ENCODE peak calls at places on chromosomes 3 and 15, in six cellular contexts. E is LoVo, C is anterior cingulate cortex, W is ELR, L is HCT116, Z is amniotic epithelial cell. A is an unnamed sample.

GRCh38 chr3:163785693-163786092 is 1292.6 kb downstream of the SI start:
- DNase-seq in E (no peak), C (no peak), W (peak), L (peak), Z (peak), A (no peak)

GRCh38 chr3:134883697-134884385 is 88.8 kb downstream of the EPHB1 start:
- DNase-seq in E (no peak), C (no peak), W (peak), L (no peak), Z (no peak), A (no peak)

GRCh38 chr15:38941399-38941953 is 376.9 kb upstream of the RASGRP1 start:
- DNase-seq in E (peak), C (no peak), W (peak), L (no peak), Z (peak), A (no peak)

GRCh38 chr3:72176537-72177041 is 391.6 kb upstream of the PROK2 start:
- DNase-seq in E (no peak), C (no peak), W (no peak), L (no peak), Z (no peak), A (no peak)

GRCh38 chr3:185507883-185508282 is 9.0 kb upstream of the TMEM41A start:
- DNase-seq in E (no peak), C (no peak), W (no peak), L (no peak), Z (no peak), A (no peak)

GRCh38 chr3:138939563-138940241 is 7.2 kb downstream of the FOXL2 start:
- DNase-seq in E (no peak), C (no peak), W (no peak), L (no peak), Z (no peak), A (no peak)

GRCh38 chr3:62718515-62719320 is 156.5 kb downstream of the CADPS start:
- DNase-seq in E (no peak), C (no peak), W (peak), L (no peak), Z (no peak), A (no peak)

GRCh38 chr3:119600732-119601131 is 3.0 kb downstream of the PLA1A start:
- DNase-seq in E (no peak), C (no peak), W (peak), L (peak), Z (no peak), A (no peak)

A was measured in hypothalamus.